ENCODE peak calls at places on chromosomes 2 and 18, in eight cellular contexts. G is H9, H is IMR-90, N is fibroblast of pulmonary artery, Q is left ventricle myocardium inferior, D is progenitor cell of endocrine pancreas, J is GM13976, U is hepatocyte. P is an unnamed sample.

GRCh38 chr2:37795938-37796337 is 124.5 kb upstream of the CDC42EP3 start:
- DNase-seq in D (no peak), J (no peak), G (no peak), Q (no peak), N (no peak), U (no peak), H (peak), P (no peak)

GRCh38 chr2:129801575-129801974 is 177.9 kb upstream of the RAB6C start:
- DNase-seq in N (no peak), H (peak), J (no peak), G (no peak), U (no peak), D (no peak), Q (no peak), P (no peak)

GRCh38 chr2:230216489-230216888 is 3.3 kb downstream of the SP110 start:
- DNase-seq in D (no peak), G (no peak), J (no peak), Q (no peak), N (no peak), U (no peak), H (no peak), P (no peak)

GRCh38 chr2:1730047-1730937 is 14.0 kb downstream of the PXDN start:
- DNase-seq in N (peak), Q (peak), D (no peak), G (peak), H (peak), U (peak), J (no peak), P (peak)

GRCh38 chr2:142918624-142919023 is 41.2 kb downstream of the KYNU start:
- DNase-seq in N (no peak), D (no peak), J (no peak), G (no peak), Q (no peak), U (no peak), H (peak), P (no peak)

GRCh38 chr2:71506222-71506621 is 52.9 kb downstream of the DYSF start:
- DNase-seq in H (no peak), U (no peak), G (no peak), J (no peak), Q (no peak), N (no peak), D (no peak), P (no peak)

GRCh38 chr2:206981089-206981674 is 41.9 kb downstream of the CPO start:
- DNase-seq in U (no peak), J (no peak), N (no peak), G (no peak), Q (no peak), H (no peak), D (no peak), P (no peak)

GRCh38 chr2:75560022-75560767 is 544 bp downstream of the EVA1A start:
- DNase-seq in H (peak), U (peak), Q (peak), G (peak), N (peak), D (peak), J (peak), P (no peak)

GRCh38 chr2:181036848-181037603 is 56.6 kb downstream of the UBE2E3 start:
- DNase-seq in N (peak), G (no peak), D (no peak), J (no peak), U (no peak), Q (no peak), H (peak), P (no peak)

GRCh38 chr2:202378661-202379338 is 2.7 kb downstream of the BMPR2 start:
- DNase-seq in J (no peak), H (no peak), U (no peak), Q (no peak), G (no peak), N (no peak), D (no peak), P (no peak)

GRCh38 chr2:101111917-101112771 is 39.0 kb downstream of the TBC1D8 start:
- DNase-seq in G (no peak), J (no peak), D (no peak), Q (peak), H (peak), U (no peak), N (peak), P (peak)

GRCh38 chr2:70019096-70019495 is 57.7 kb upstream of the ASPRV1 start:
- DNase-seq in Q (no peak), U (no peak), J (no peak), H (no peak), G (no peak), N (no peak), D (no peak), P (no peak)

GRCh38 chr2:950627-950992 is at the start of gene SNTG2:
- DNase-seq in G (peak), H (no peak), J (peak), N (no peak), D (peak), U (peak), Q (peak), P (no peak)

GRCh38 chr18:79521806-79522205 is 126.1 kb downstream of the NFATC1 start:
- DNase-seq in Q (no peak), D (no peak), G (no peak), N (no peak), J (no peak), U (no peak), H (no peak), P (no peak)

GRCh38 chr2:16656087-16656486 is 9.5 kb downstream of the CYRIA start:
- DNase-seq in N (no peak), J (no peak), Q (no peak), U (no peak), H (no peak), D (no peak), G (no peak), P (no peak)

GRCh38 chr18:49757513-49758262 is 55.6 kb downstream of the ACAA2 start:
- DNase-seq in G (peak), Q (no peak), N (no peak), H (no peak), J (peak), U (no peak), D (no peak), P (no peak)

GRCh38 chr2:172894723-172895387 is 159.2 kb downstream of the RAPGEF4 start:
- DNase-seq in G (no peak), H (no peak), D (no peak), N (no peak), Q (no peak), U (no peak), J (no peak), P (no peak)

GRCh38 chr2:40256649-40257048 is 195.2 kb downstream of the SLC8A1 start:
- DNase-seq in J (no peak), H (no peak), U (no peak), G (peak), D (no peak), N (peak), Q (no peak), P (no peak)

GRCh38 chr2:34104601-34105000 is 505.5 kb upstream of the FAM98A start:
- DNase-seq in J (no peak), Q (no peak), N (peak), D (no peak), H (peak), U (no peak), G (no peak), P (no peak)

GRCh38 chr2:19214682-19215391 is 143.6 kb downstream of the OSR1 start:
- DNase-seq in G (no peak), N (no peak), H (no peak), D (no peak), U (no peak), J (no peak), Q (no peak), P (no peak)

GRCh38 chr18:74451148-74451547 is 6.0 kb downstream of the DIPK1C start:
- DNase-seq in N (no peak), H (no peak), G (no peak), U (no peak), D (no peak), Q (no peak), J (no peak), P (no peak)

GRCh38 chr2:228986961-228987360 is 284.1 kb downstream of the PID1 start:
- DNase-seq in Q (no peak), H (no peak), D (no peak), N (no peak), G (no peak), J (no peak), U (no peak), P (no peak)

GRCh38 chr2:28976584-28976983 is 4.5 kb upstream of the TOGARAM2 start:
- DNase-seq in U (peak), Q (peak), G (no peak), N (peak), J (no peak), D (no peak), H (peak), P (no peak)

GRCh38 chr2:65436169-65436824 is 3.9 kb upstream of the SPRED2 start:
- DNase-seq in J (peak), H (peak), G (peak), D (peak), N (peak), U (peak), Q (peak), P (peak)

GRCh38 chr2:12155308-12156061 is 409.1 kb downstream of the LPIN1 start:
- DNase-seq in Q (no peak), J (no peak), N (peak), D (no peak), G (no peak), U (no peak), H (peak), P (peak)

GRCh38 chr18:34543356-34543755 is 166.7 kb upstream of the DTNA start:
- DNase-seq in G (no peak), N (no peak), J (no peak), Q (no peak), D (no peak), H (no peak), U (no peak), P (no peak)

GRCh38 chr2:161008311-161008710 is 151.9 kb upstream of the TANK start:
- DNase-seq in G (no peak), N (no peak), J (no peak), U (no peak), H (no peak), Q (no peak), D (no peak), P (no peak)

GRCh38 chr2:118032169-118033013 is 18.5 kb upstream of the CCDC93 start:
- DNase-seq in J (peak), Q (no peak), N (peak), H (peak), G (peak), U (peak), D (no peak), P (no peak)

GRCh38 chr18:6414118-6414722 is 491 bp downstream of the L3MBTL4 start:
- DNase-seq in D (peak), Q (peak), G (peak), U (peak), H (no peak), J (peak), N (no peak), P (no peak)

GRCh38 chr2:241375300-241375699 is 19.2 kb downstream of the FARP2 start:
- DNase-seq in U (no peak), J (no peak), Q (no peak), D (no peak), H (no peak), G (no peak), N (no peak), P (no peak)

GRCh38 chr2:241372376-241372992 is 16.4 kb downstream of the FARP2 start:
- DNase-seq in D (no peak), G (no peak), N (no peak), U (no peak), J (no peak), Q (no peak), H (no peak), P (no peak)

GRCh38 chr2:241368643-241369042 is 12.6 kb downstream of the FARP2 start:
- DNase-seq in J (no peak), D (no peak), G (no peak), U (no peak), H (no peak), N (no peak), Q (no peak), P (no peak)

GRCh38 chr2:241376808-241377207 is 20.7 kb downstream of the FARP2 start:
- DNase-seq in H (no peak), U (no peak), G (no peak), Q (no peak), J (no peak), D (no peak), N (no peak), P (no peak)

DNA sequence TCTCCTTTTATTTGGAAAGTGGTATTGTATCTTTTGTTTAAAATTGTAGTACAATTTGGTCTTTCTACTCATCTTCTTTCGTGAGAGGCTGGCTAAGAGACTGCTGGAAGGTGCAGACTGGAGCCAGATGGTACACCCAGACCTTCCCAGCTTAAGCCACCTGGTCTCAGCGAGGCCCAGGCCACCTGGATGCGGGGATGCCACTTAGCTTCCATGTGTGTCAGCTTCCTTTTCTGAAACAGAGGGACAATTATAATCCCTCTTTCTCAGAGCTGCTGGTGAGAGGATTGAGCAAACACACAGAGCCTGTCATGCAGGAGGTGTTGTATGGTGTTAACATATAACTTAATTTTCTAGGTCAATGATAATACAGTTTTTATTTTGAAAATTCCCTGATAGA is 17.4 kb downstream of the FARP2 start:
- DNase-seq in D (no peak), Q (no peak), U (no peak), H (no peak), N (no peak), J (no peak), G (no peak), P (no peak)
- TF ChIP-seq CTCF in D (no peak), Q (no peak), U (no peak), H (no peak), N (no peak), J (no peak), G (no peak), P (no peak)

GRCh38 chr2:105581568-105581944 is 163.2 kb upstream of the NCK2 start:
- DNase-seq in U (no peak), J (no peak), H (no peak), D (no peak), G (no peak), Q (no peak), N (no peak), P (no peak)

GRCh38 chr2:105578166-105578565 is 166.5 kb upstream of the NCK2 start:
- DNase-seq in G (no peak), J (no peak), H (no peak), N (no peak), Q (no peak), D (no peak), U (no peak), P (no peak)

GRCh38 chr2:105582952-105583660 is 161.6 kb upstream of the NCK2 start:
- DNase-seq in J (no peak), H (no peak), N (no peak), U (peak), D (no peak), G (no peak), Q (no peak), P (no peak)

GRCh38 chr2:105577762-105578161 is 166.9 kb upstream of the NCK2 start:
- DNase-seq in Q (no peak), U (no peak), N (no peak), D (no peak), G (no peak), J (no peak), H (no peak), P (no peak)

DNA sequence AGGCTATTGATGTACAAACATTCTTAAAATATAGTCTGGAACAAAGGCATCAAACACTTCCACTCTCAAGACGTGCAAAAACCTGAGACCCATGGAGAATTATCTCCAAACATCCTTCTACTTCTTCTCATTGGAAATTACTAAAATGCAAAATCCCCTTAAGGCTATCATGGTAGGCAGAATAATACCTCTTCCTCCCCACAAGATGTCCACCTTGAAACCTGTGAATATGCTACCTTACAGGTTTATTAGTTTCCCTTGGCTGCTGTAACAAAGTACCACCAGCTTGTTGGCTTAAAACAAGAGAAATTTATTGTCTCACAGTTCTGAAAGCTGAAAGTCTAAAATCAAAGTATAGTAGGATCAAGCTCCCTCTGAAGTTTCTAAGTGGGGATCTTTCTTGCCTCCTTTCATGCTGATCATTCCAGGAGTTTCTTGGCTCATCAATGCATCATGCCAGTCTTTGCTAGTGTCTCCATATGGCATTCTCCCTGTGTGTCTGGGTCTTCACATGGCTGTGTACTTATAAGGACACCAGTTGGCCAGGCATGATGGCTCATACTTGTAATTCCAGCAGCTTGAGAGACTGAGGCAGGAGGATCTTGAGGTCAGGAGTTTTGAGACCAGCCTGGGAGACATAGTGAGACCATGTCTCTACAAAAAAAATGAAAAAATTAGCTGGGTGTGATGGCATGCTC is 163.7 kb upstream of the NCK2 start:
- DNase-seq in G (no peak), H (no peak), U (no peak), J (no peak), N (no peak), D (no peak), Q (no peak), P (no peak)
- TF ChIP-seq CTCF in G (no peak), H (no peak), U (no peak), J (no peak), N (no peak), D (no peak), Q (no peak), P (no peak)

GRCh38 chr2:198657520-198658121 is 800.1 kb downstream of the SATB2 start:
- DNase-seq in N (peak), H (peak), G (no peak), J (peak), D (peak), Q (no peak), U (peak), P (no peak)
- TF ChIP-seq CTCF in N (peak), H (peak), G (peak), J (peak), D (peak), Q (peak), U (peak), P (peak)

GRCh38 chr2:218230882-218231281 is 13.9 kb downstream of the ARPC2 start:
- DNase-seq in H (peak), J (peak), G (no peak), U (peak), Q (no peak), N (peak), D (no peak), P (no peak)
- TF ChIP-seq CTCF in H (no peak), J (no peak), G (peak), U (peak), Q (peak), N (peak), D (peak), P (peak)